ENCODE peak calls at places on chromosomes 12 and 14, in nine cellular contexts. C is heart left ventricle, M is endothelial cell, Z is lung, X is OCI-LY7, R is fibroblast of pulmonary artery, I is thyroid gland, J is endodermal cell, L is left lung. T is an unnamed sample.

GRCh38 chr14:74712499-74713394 is at the start of the genes AREL1 and FCF1:
- DNase-seq in C (peak), M (peak), Z (peak), X (peak), R (peak), I (peak), J (peak), L (peak), T (peak)

GRCh38 chr12:129673807-129674206 is 230.0 kb downstream of the TMEM132D start:
- DNase-seq in C (no peak), M (no peak), Z (no peak), X (no peak), R (no peak), I (no peak), J (no peak), L (no peak), T (no peak)

GRCh38 chr14:54627718-54628345 is 60.9 kb downstream of the SAMD4A start:
- DNase-seq in C (peak), M (peak), Z (no peak), X (no peak), R (peak), I (no peak), J (no peak), L (no peak), T (no peak)

GRCh38 chr12:54039417-54040147 is 6.7 kb downstream of the HOXC5 start:
- DNase-seq in C (no peak), M (no peak), Z (no peak), X (no peak), R (no peak), I (no peak), J (no peak), L (no peak), T (no peak)

GRCh38 chr12:6778571-6779550 is 6.5 kb downstream of the LAG3 start:
- DNase-seq in C (peak), M (peak), Z (peak), X (peak), R (peak), I (peak), J (peak), L (peak), T (peak)

GRCh38 chr12:116187158-116187511 is 90.4 kb downstream of the MED13L start:
- DNase-seq in C (no peak), M (no peak), Z (no peak), X (no peak), R (no peak), I (no peak), J (no peak), L (no peak), T (no peak)

GRCh38 chr12:124713436-124714082 is 146.1 kb upstream of the NCOR2 start:
- DNase-seq in C (peak), M (no peak), Z (peak), X (no peak), R (peak), I (peak), J (no peak), L (no peak), T (no peak)

GRCh38 chr12:99390707-99391106 is 256.8 kb upstream of the GARIN6 start:
- DNase-seq in C (no peak), M (peak), Z (no peak), X (no peak), R (no peak), I (no peak), J (peak), L (no peak), T (peak)

GRCh38 chr12:120224304-120225199 is 23.6 kb upstream of the RPLP0 start:
- DNase-seq in C (peak), M (no peak), Z (peak), X (no peak), R (no peak), I (peak), J (peak), L (peak), T (no peak)

DNA sequence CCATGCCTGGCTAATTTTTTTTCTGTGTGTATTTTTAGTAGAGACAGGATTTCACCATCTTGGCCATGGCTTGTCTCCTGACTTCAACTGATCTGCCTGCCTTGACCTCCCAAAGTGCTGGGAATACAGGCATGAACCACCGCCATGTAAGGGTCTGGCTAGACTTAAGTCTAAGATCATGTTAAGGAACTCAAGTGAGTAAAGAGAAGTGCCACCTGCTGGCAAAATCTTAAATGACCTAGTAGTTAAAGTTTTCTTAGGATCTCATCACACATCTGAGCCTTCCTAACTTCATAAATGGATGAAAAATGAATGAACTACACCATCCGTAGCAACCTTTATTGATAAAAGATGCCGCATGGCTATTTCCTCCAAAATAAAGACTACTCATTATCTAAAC is 1.7 kb upstream of the C12orf56 start:
- DNase-seq in C (no peak), M (peak), Z (no peak), X (peak), R (peak), I (no peak), J (peak), L (no peak), T (no peak)
- TF ChIP-seq CTCF in C (no peak), M (peak), Z (no peak), X (peak), R (peak), I (no peak), J (peak), L (no peak), T (no peak)

DNA sequence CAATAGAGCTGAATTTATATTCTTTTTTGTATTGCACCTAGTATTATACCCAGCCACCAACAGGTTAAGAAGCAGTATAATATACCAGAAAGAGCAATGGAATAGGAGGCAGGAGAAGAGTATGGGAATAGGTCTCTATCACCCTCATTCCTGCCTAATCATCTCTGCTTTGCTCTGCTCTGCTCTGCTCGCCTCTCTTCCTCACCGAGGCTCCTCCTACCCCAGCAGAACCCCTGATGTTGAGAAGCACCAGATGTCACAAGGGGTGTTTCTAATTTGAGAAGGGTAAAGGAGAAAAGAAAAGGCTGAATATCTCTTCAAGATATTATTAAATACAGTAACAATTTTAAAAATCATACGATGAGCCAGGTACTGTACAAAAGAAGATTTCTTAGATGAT is 89.0 kb downstream of the STON2 start:
- DNase-seq in C (no peak), M (no peak), Z (no peak), X (no peak), R (no peak), I (no peak), J (peak), L (no peak), T (peak)
- TF ChIP-seq CTCF in C (no peak), M (no peak), Z (no peak), X (no peak), R (no peak), I (no peak), J (no peak), L (no peak), T (no peak)

GRCh38 chr12:22215467-22216253 is 118.8 kb downstream of the ST8SIA1 start:
- DNase-seq in C (no peak), M (no peak), Z (no peak), X (no peak), R (peak), I (no peak), J (no peak), L (no peak), T (no peak)
- TF ChIP-seq CTCF in C (no peak), M (no peak), Z (no peak), X (no peak), R (no peak), I (no peak), J (no peak), L (no peak), T (no peak)

DNA sequence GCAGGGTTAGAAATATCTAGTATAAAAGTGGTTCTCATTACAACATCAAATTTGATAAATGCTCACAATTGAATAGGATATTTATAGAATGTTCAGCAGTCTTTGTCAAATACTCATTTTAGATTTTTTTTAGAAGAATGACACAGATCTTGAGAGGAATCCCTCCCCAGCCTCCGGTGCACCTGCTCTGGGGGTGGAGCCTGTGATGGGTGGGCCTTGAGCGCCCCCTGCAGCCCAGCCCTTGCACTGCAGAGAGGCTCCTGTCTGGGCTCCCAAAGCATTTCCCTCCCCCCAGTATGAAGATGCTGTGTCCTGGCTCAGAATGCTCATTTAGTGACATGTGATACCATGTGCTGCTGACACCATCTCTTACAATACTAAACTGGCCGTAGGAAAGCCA is 792.3 kb downstream of the TMEM121 start:
- DNase-seq in C (no peak), M (no peak), Z (no peak), X (peak), R (no peak), I (no peak), J (no peak), L (no peak), T (no peak)
- TF ChIP-seq CTCF in C (no peak), M (no peak), Z (no peak), X (peak), R (no peak), I (no peak), J (no peak), L (no peak), T (no peak)

GRCh38 chr12:122086088-122086487 is 7.5 kb downstream of the MLXIP start:
- DNase-seq in C (no peak), M (no peak), Z (no peak), X (no peak), R (no peak), I (no peak), J (no peak), L (no peak), T (no peak)

GRCh38 chr12:122085006-122085405 is 6.5 kb downstream of the MLXIP start:
- DNase-seq in C (no peak), M (no peak), Z (no peak), X (no peak), R (no peak), I (no peak), J (no peak), L (peak), T (no peak)

GRCh38 chr12:122086641-122087285 is 8.2 kb downstream of the MLXIP start:
- DNase-seq in C (peak), M (no peak), Z (no peak), X (no peak), R (no peak), I (no peak), J (no peak), L (peak), T (no peak)

GRCh38 chr12:122087431-122088180 is 9.1 kb downstream of the MLXIP start:
- DNase-seq in C (peak), M (no peak), Z (no peak), X (no peak), R (no peak), I (no peak), J (no peak), L (no peak), T (no peak)

GRCh38 chr12:122085571-122085970 is 7.0 kb downstream of the MLXIP start:
- DNase-seq in C (no peak), M (no peak), Z (no peak), X (no peak), R (no peak), I (no peak), J (no peak), L (no peak), T (no peak)
- TF ChIP-seq CTCF in C (no peak), M (no peak), Z (no peak), X (no peak), R (no peak), I (no peak), J (no peak), L (no peak), T (no peak)

DNA sequence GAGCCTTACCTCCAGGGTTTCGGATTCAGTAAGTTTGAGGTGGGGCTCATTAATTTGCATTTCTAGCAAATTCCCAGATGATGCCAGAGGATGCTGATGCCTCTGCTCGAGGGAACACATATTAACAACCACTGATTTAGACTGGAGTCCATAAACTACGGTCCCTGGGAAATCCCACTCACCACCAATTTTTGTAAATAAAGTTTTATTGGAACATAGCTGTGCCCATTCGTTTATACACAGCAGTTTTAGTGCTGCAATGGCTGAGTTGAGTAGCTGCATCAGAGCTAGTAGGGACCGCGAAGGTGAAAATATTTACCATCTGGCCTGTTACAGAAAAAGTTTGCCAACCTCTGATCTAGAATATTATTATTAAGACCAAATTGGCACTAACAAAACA is 73.8 kb downstream of the DNAI7 start:
- DNase-seq in C (no peak), M (no peak), Z (no peak), X (no peak), R (no peak), I (no peak), J (no peak), L (no peak), T (no peak)
- TF ChIP-seq CTCF in C (no peak), M (no peak), Z (no peak), X (no peak), R (no peak), I (no peak), J (no peak), L (no peak), T (no peak)

GRCh38 chr14:106883218-106883692 is 1356.9 kb downstream of the TMEM121 start:
- DNase-seq in C (peak), M (no peak), Z (no peak), X (peak), R (peak), I (no peak), J (peak), L (peak), T (peak)
- TF ChIP-seq CTCF in C (peak), M (peak), Z (no peak), X (peak), R (peak), I (no peak), J (peak), L (no peak), T (peak)

GRCh38 chr14:91354979-91355685 is 62.5 kb downstream of the CCDC88C start:
- DNase-seq in C (no peak), M (peak), Z (no peak), X (peak), R (no peak), I (no peak), J (peak), L (no peak), T (peak)
- TF ChIP-seq CTCF in C (no peak), M (peak), Z (no peak), X (peak), R (peak), I (no peak), J (peak), L (no peak), T (peak)